ENCODE peak calls at places on chromosome 18, in eight cellular contexts. One of them, this sample, is unnamed.

GRCh38 chr18:2656237-2657042 is 914 bp downstream of the SMCHD1 start:
- DNase-seq in germinal center: peak
- DNase-seq in stimulated activated CD8-positive, alpha-beta memory T cell treated with anti-CD3 and anti-CD28 coated beads, Interleukin-4, amount 100 ng/mL, for 4 hours: no peak
- DNase-seq in stimulated activated effector memory CD8-positive, alpha-beta T cell treated with anti-CD3 and anti-CD28 coated beads, Interleukin-12 subunit alpha, Interleukin-12 subunit beta, amount 100 ng/mL, for 72 hours: peak
- DNase-seq in 8988T: peak
- DNase-seq in amniotic stem cell: no peak
- DNase-seq in A172: peak
- DNase-seq in ovary: peak
- DNase-seq in this sample: peak

GRCh38 chr18:70359071-70359470 is 70.2 kb downstream of the SOCS6 start:
- DNase-seq in stimulated activated effector memory CD8-positive, alpha-beta T cell treated with anti-CD3 and anti-CD28 coated beads, Interleukin-12 subunit alpha, Interleukin-12 subunit beta, amount 100 ng/mL, for 72 hours: no peak
- DNase-seq in stimulated activated CD8-positive, alpha-beta memory T cell treated with anti-CD3 and anti-CD28 coated beads, Interleukin-4, amount 100 ng/mL, for 4 hours: no peak
- DNase-seq in germinal center: no peak
- DNase-seq in ovary: no peak
- DNase-seq in A172: no peak
- DNase-seq in amniotic stem cell: no peak
- DNase-seq in 8988T: no peak
- DNase-seq in this sample: no peak

GRCh38 chr18:74797577-74798151 is 200.0 kb downstream of the ZNF407 start:
- DNase-seq in germinal center: no peak
- DNase-seq in amniotic stem cell: no peak
- DNase-seq in ovary: no peak
- DNase-seq in A172: no peak
- DNase-seq in 8988T: no peak
- DNase-seq in stimulated activated effector memory CD8-positive, alpha-beta T cell treated with anti-CD3 and anti-CD28 coated beads, Interleukin-12 subunit alpha, Interleukin-12 subunit beta, amount 100 ng/mL, for 72 hours: no peak
- DNase-seq in stimulated activated CD8-positive, alpha-beta memory T cell treated with anti-CD3 and anti-CD28 coated beads, Interleukin-4, amount 100 ng/mL, for 4 hours: no peak
- DNase-seq in this sample: no peak

GRCh38 chr18:35071819-35072247 is 30.6 kb downstream of the MAPRE2 start:
- DNase-seq in stimulated activated CD8-positive, alpha-beta memory T cell treated with anti-CD3 and anti-CD28 coated beads, Interleukin-4, amount 100 ng/mL, for 4 hours: no peak
- DNase-seq in 8988T: no peak
- DNase-seq in stimulated activated effector memory CD8-positive, alpha-beta T cell treated with anti-CD3 and anti-CD28 coated beads, Interleukin-12 subunit alpha, Interleukin-12 subunit beta, amount 100 ng/mL, for 72 hours: no peak
- DNase-seq in germinal center: no peak
- DNase-seq in amniotic stem cell: no peak
- DNase-seq in ovary: no peak
- DNase-seq in A172: no peak
- DNase-seq in this sample: no peak

GRCh38 chr18:11783716-11784331 is 67.4 kb upstream of the CHMP1B start:
- DNase-seq in ovary: no peak
- DNase-seq in germinal center: no peak
- DNase-seq in amniotic stem cell: no peak
- DNase-seq in A172: no peak
- DNase-seq in stimulated activated effector memory CD8-positive, alpha-beta T cell treated with anti-CD3 and anti-CD28 coated beads, Interleukin-12 subunit alpha, Interleukin-12 subunit beta, amount 100 ng/mL, for 72 hours: no peak
- DNase-seq in stimulated activated CD8-positive, alpha-beta memory T cell treated with anti-CD3 and anti-CD28 coated beads, Interleukin-4, amount 100 ng/mL, for 4 hours: no peak
- DNase-seq in 8988T: no peak
- DNase-seq in this sample: no peak

GRCh38 chr18:11309172-11309571 is 159.8 kb upstream of the PIEZO2 start:
- DNase-seq in germinal center: no peak
- DNase-seq in stimulated activated effector memory CD8-positive, alpha-beta T cell treated with anti-CD3 and anti-CD28 coated beads, Interleukin-12 subunit alpha, Interleukin-12 subunit beta, amount 100 ng/mL, for 72 hours: no peak
- DNase-seq in ovary: no peak
- DNase-seq in A172: peak
- DNase-seq in stimulated activated CD8-positive, alpha-beta memory T cell treated with anti-CD3 and anti-CD28 coated beads, Interleukin-4, amount 100 ng/mL, for 4 hours: no peak
- DNase-seq in amniotic stem cell: no peak
- DNase-seq in 8988T: no peak
- DNase-seq in this sample: no peak

GRCh38 chr18:24991220-24991575 is 360.8 kb downstream of the ZNF521 start:
- DNase-seq in A172: no peak
- DNase-seq in ovary: no peak
- DNase-seq in germinal center: no peak
- DNase-seq in 8988T: no peak
- DNase-seq in stimulated activated CD8-positive, alpha-beta memory T cell treated with anti-CD3 and anti-CD28 coated beads, Interleukin-4, amount 100 ng/mL, for 4 hours: no peak
- DNase-seq in stimulated activated effector memory CD8-positive, alpha-beta T cell treated with anti-CD3 and anti-CD28 coated beads, Interleukin-12 subunit alpha, Interleukin-12 subunit beta, amount 100 ng/mL, for 72 hours: no peak
- DNase-seq in amniotic stem cell: no peak
- DNase-seq in this sample: no peak

GRCh38 chr18:61572871-61573270 is 239.6 kb downstream of the CDH20 start:
- DNase-seq in ovary: no peak
- DNase-seq in stimulated activated CD8-positive, alpha-beta memory T cell treated with anti-CD3 and anti-CD28 coated beads, Interleukin-4, amount 100 ng/mL, for 4 hours: no peak
- DNase-seq in A172: no peak
- DNase-seq in amniotic stem cell: no peak
- DNase-seq in germinal center: no peak
- DNase-seq in 8988T: no peak
- DNase-seq in stimulated activated effector memory CD8-positive, alpha-beta T cell treated with anti-CD3 and anti-CD28 coated beads, Interleukin-12 subunit alpha, Interleukin-12 subunit beta, amount 100 ng/mL, for 72 hours: no peak
- DNase-seq in this sample: no peak

GRCh38 chr18:46141199-46141598 is 37.0 kb downstream of the HAUS1 start:
- DNase-seq in ovary: no peak
- DNase-seq in stimulated activated effector memory CD8-positive, alpha-beta T cell treated with anti-CD3 and anti-CD28 coated beads, Interleukin-12 subunit alpha, Interleukin-12 subunit beta, amount 100 ng/mL, for 72 hours: no peak
- DNase-seq in stimulated activated CD8-positive, alpha-beta memory T cell treated with anti-CD3 and anti-CD28 coated beads, Interleukin-4, amount 100 ng/mL, for 4 hours: no peak
- DNase-seq in amniotic stem cell: no peak
- DNase-seq in germinal center: no peak
- DNase-seq in A172: no peak
- DNase-seq in 8988T: no peak
- DNase-seq in this sample: no peak

GRCh38 chr18:44680271-44681038 is at the start of gene SETBP1:
- DNase-seq in 8988T: peak
- DNase-seq in germinal center: peak
- DNase-seq in ovary: peak
- DNase-seq in amniotic stem cell: no peak
- DNase-seq in A172: no peak
- DNase-seq in stimulated activated CD8-positive, alpha-beta memory T cell treated with anti-CD3 and anti-CD28 coated beads, Interleukin-4, amount 100 ng/mL, for 4 hours: no peak
- DNase-seq in stimulated activated effector memory CD8-positive, alpha-beta T cell treated with anti-CD3 and anti-CD28 coated beads, Interleukin-12 subunit alpha, Interleukin-12 subunit beta, amount 100 ng/mL, for 72 hours: peak
- DNase-seq in this sample: peak

GRCh38 chr18:69936191-69936558 is 11.5 kb downstream of the CD226 start:
- DNase-seq in A172: no peak
- DNase-seq in germinal center: no peak
- DNase-seq in stimulated activated effector memory CD8-positive, alpha-beta T cell treated with anti-CD3 and anti-CD28 coated beads, Interleukin-12 subunit alpha, Interleukin-12 subunit beta, amount 100 ng/mL, for 72 hours: no peak
- DNase-seq in amniotic stem cell: no peak
- DNase-seq in 8988T: no peak
- DNase-seq in ovary: no peak
- DNase-seq in stimulated activated CD8-positive, alpha-beta memory T cell treated with anti-CD3 and anti-CD28 coated beads, Interleukin-4, amount 100 ng/mL, for 4 hours: no peak
- DNase-seq in this sample: no peak

GRCh38 chr18:76565238-76566173 is 70.5 kb upstream of the ZNF516 start:
- DNase-seq in ovary: peak
- DNase-seq in stimulated activated CD8-positive, alpha-beta memory T cell treated with anti-CD3 and anti-CD28 coated beads, Interleukin-4, amount 100 ng/mL, for 4 hours: no peak
- DNase-seq in stimulated activated effector memory CD8-positive, alpha-beta T cell treated with anti-CD3 and anti-CD28 coated beads, Interleukin-12 subunit alpha, Interleukin-12 subunit beta, amount 100 ng/mL, for 72 hours: no peak
- DNase-seq in 8988T: no peak
- DNase-seq in germinal center: no peak
- DNase-seq in A172: peak
- DNase-seq in amniotic stem cell: peak
- DNase-seq in this sample: peak

GRCh38 chr18:985301-985700 is 80.6 kb downstream of the ADCYAP1 start:
- DNase-seq in stimulated activated CD8-positive, alpha-beta memory T cell treated with anti-CD3 and anti-CD28 coated beads, Interleukin-4, amount 100 ng/mL, for 4 hours: no peak
- DNase-seq in germinal center: no peak
- DNase-seq in 8988T: no peak
- DNase-seq in ovary: no peak
- DNase-seq in amniotic stem cell: no peak
- DNase-seq in A172: no peak
- DNase-seq in stimulated activated effector memory CD8-positive, alpha-beta T cell treated with anti-CD3 and anti-CD28 coated beads, Interleukin-12 subunit alpha, Interleukin-12 subunit beta, amount 100 ng/mL, for 72 hours: no peak
- DNase-seq in this sample: no peak

GRCh38 chr18:68728301-68728700 is 13.4 kb upstream of the TMX3 start:
- DNase-seq in A172: no peak
- DNase-seq in 8988T: no peak
- DNase-seq in germinal center: no peak
- DNase-seq in stimulated activated CD8-positive, alpha-beta memory T cell treated with anti-CD3 and anti-CD28 coated beads, Interleukin-4, amount 100 ng/mL, for 4 hours: no peak
- DNase-seq in ovary: no peak
- DNase-seq in stimulated activated effector memory CD8-positive, alpha-beta T cell treated with anti-CD3 and anti-CD28 coated beads, Interleukin-12 subunit alpha, Interleukin-12 subunit beta, amount 100 ng/mL, for 72 hours: no peak
- DNase-seq in amniotic stem cell: no peak
- DNase-seq in this sample: no peak

GRCh38 chr18:61047794-61048193 is 285.4 kb upstream of the CDH20 start:
- DNase-seq in A172: no peak
- DNase-seq in stimulated activated CD8-positive, alpha-beta memory T cell treated with anti-CD3 and anti-CD28 coated beads, Interleukin-4, amount 100 ng/mL, for 4 hours: no peak
- DNase-seq in 8988T: no peak
- DNase-seq in germinal center: no peak
- DNase-seq in amniotic stem cell: no peak
- DNase-seq in ovary: no peak
- DNase-seq in stimulated activated effector memory CD8-positive, alpha-beta T cell treated with anti-CD3 and anti-CD28 coated beads, Interleukin-12 subunit alpha, Interleukin-12 subunit beta, amount 100 ng/mL, for 72 hours: no peak
- DNase-seq in this sample: no peak

GRCh38 chr18:79718878-79719477 is 39.4 kb downstream of the CTDP1 start:
- DNase-seq in ovary: no peak
- DNase-seq in 8988T: no peak
- DNase-seq in stimulated activated effector memory CD8-positive, alpha-beta T cell treated with anti-CD3 and anti-CD28 coated beads, Interleukin-12 subunit alpha, Interleukin-12 subunit beta, amount 100 ng/mL, for 72 hours: peak
- DNase-seq in amniotic stem cell: no peak
- DNase-seq in stimulated activated CD8-positive, alpha-beta memory T cell treated with anti-CD3 and anti-CD28 coated beads, Interleukin-4, amount 100 ng/mL, for 4 hours: no peak
- DNase-seq in A172: no peak
- DNase-seq in germinal center: no peak
- DNase-seq in this sample: no peak

GRCh38 chr18:8153887-8154583 is 455.2 kb upstream of the RAB12 start:
- DNase-seq in stimulated activated effector memory CD8-positive, alpha-beta T cell treated with anti-CD3 and anti-CD28 coated beads, Interleukin-12 subunit alpha, Interleukin-12 subunit beta, amount 100 ng/mL, for 72 hours: no peak
- DNase-seq in ovary: no peak
- DNase-seq in stimulated activated CD8-positive, alpha-beta memory T cell treated with anti-CD3 and anti-CD28 coated beads, Interleukin-4, amount 100 ng/mL, for 4 hours: no peak
- DNase-seq in 8988T: no peak
- DNase-seq in amniotic stem cell: no peak
- DNase-seq in germinal center: no peak
- DNase-seq in A172: peak
- DNase-seq in this sample: peak

GRCh38 chr18:58388736-58389135 is 240.2 kb downstream of the ALPK2 start:
- DNase-seq in ovary: no peak
- DNase-seq in stimulated activated CD8-positive, alpha-beta memory T cell treated with anti-CD3 and anti-CD28 coated beads, Interleukin-4, amount 100 ng/mL, for 4 hours: no peak
- DNase-seq in A172: no peak
- DNase-seq in germinal center: no peak
- DNase-seq in 8988T: no peak
- DNase-seq in stimulated activated effector memory CD8-positive, alpha-beta T cell treated with anti-CD3 and anti-CD28 coated beads, Interleukin-12 subunit alpha, Interleukin-12 subunit beta, amount 100 ng/mL, for 72 hours: no peak
- DNase-seq in amniotic stem cell: no peak
- DNase-seq in this sample: no peak

GRCh38 chr18:34647251-34647650 is 62.8 kb upstream of the DTNA start:
- DNase-seq in ovary: no peak
- DNase-seq in 8988T: no peak
- DNase-seq in germinal center: peak
- DNase-seq in stimulated activated effector memory CD8-positive, alpha-beta T cell treated with anti-CD3 and anti-CD28 coated beads, Interleukin-12 subunit alpha, Interleukin-12 subunit beta, amount 100 ng/mL, for 72 hours: no peak
- DNase-seq in stimulated activated CD8-positive, alpha-beta memory T cell treated with anti-CD3 and anti-CD28 coated beads, Interleukin-4, amount 100 ng/mL, for 4 hours: no peak
- DNase-seq in amniotic stem cell: no peak
- DNase-seq in A172: peak
- DNase-seq in this sample: no peak

GRCh38 chr18:1914489-1914888 is 656.8 kb downstream of the METTL4 start:
- DNase-seq in germinal center: no peak
- DNase-seq in 8988T: no peak
- DNase-seq in stimulated activated CD8-positive, alpha-beta memory T cell treated with anti-CD3 and anti-CD28 coated beads, Interleukin-4, amount 100 ng/mL, for 4 hours: no peak
- DNase-seq in ovary: no peak
- DNase-seq in amniotic stem cell: no peak
- DNase-seq in stimulated activated effector memory CD8-positive, alpha-beta T cell treated with anti-CD3 and anti-CD28 coated beads, Interleukin-12 subunit alpha, Interleukin-12 subunit beta, amount 100 ng/mL, for 72 hours: no peak
- DNase-seq in A172: no peak
- DNase-seq in this sample: peak

GRCh38 chr18:44849361-44849760 is 168.7 kb downstream of the SETBP1 start:
- DNase-seq in amniotic stem cell: no peak
- DNase-seq in stimulated activated CD8-positive, alpha-beta memory T cell treated with anti-CD3 and anti-CD28 coated beads, Interleukin-4, amount 100 ng/mL, for 4 hours: no peak
- DNase-seq in germinal center: no peak
- DNase-seq in ovary: no peak
- DNase-seq in stimulated activated effector memory CD8-positive, alpha-beta T cell treated with anti-CD3 and anti-CD28 coated beads, Interleukin-12 subunit alpha, Interleukin-12 subunit beta, amount 100 ng/mL, for 72 hours: no peak
- DNase-seq in 8988T: no peak
- DNase-seq in A172: no peak
- DNase-seq in this sample: no peak

GRCh38 chr18:32333781-32334180 is 136.9 kb downstream of the GAREM1 start:
- DNase-seq in stimulated activated effector memory CD8-positive, alpha-beta T cell treated with anti-CD3 and anti-CD28 coated beads, Interleukin-12 subunit alpha, Interleukin-12 subunit beta, amount 100 ng/mL, for 72 hours: no peak
- DNase-seq in germinal center: no peak
- DNase-seq in stimulated activated CD8-positive, alpha-beta memory T cell treated with anti-CD3 and anti-CD28 coated beads, Interleukin-4, amount 100 ng/mL, for 4 hours: no peak
- DNase-seq in amniotic stem cell: no peak
- DNase-seq in A172: no peak
- DNase-seq in 8988T: no peak
- DNase-seq in ovary: no peak
- DNase-seq in this sample: no peak

GRCh38 chr18:2847341-2848144 is 737 bp downstream of the EMILIN2 start:
- DNase-seq in germinal center: peak
- DNase-seq in stimulated activated effector memory CD8-positive, alpha-beta T cell treated with anti-CD3 and anti-CD28 coated beads, Interleukin-12 subunit alpha, Interleukin-12 subunit beta, amount 100 ng/mL, for 72 hours: peak
- DNase-seq in stimulated activated CD8-positive, alpha-beta memory T cell treated with anti-CD3 and anti-CD28 coated beads, Interleukin-4, amount 100 ng/mL, for 4 hours: no peak
- DNase-seq in amniotic stem cell: no peak
- DNase-seq in ovary: peak
- DNase-seq in 8988T: peak
- DNase-seq in A172: no peak
- DNase-seq in this sample: peak

GRCh38 chr18:47772374-47773248 is 157.8 kb downstream of the SMAD2 start:
- DNase-seq in germinal center: peak
- DNase-seq in amniotic stem cell: no peak
- DNase-seq in ovary: no peak
- DNase-seq in stimulated activated effector memory CD8-positive, alpha-beta T cell treated with anti-CD3 and anti-CD28 coated beads, Interleukin-12 subunit alpha, Interleukin-12 subunit beta, amount 100 ng/mL, for 72 hours: peak
- DNase-seq in 8988T: no peak
- DNase-seq in A172: peak
- DNase-seq in stimulated activated CD8-positive, alpha-beta memory T cell treated with anti-CD3 and anti-CD28 coated beads, Interleukin-4, amount 100 ng/mL, for 4 hours: no peak
- DNase-seq in this sample: peak

GRCh38 chr18:2104620-2105462 is 466.5 kb downstream of the METTL4 start:
- DNase-seq in 8988T: peak
- DNase-seq in amniotic stem cell: no peak
- DNase-seq in stimulated activated effector memory CD8-positive, alpha-beta T cell treated with anti-CD3 and anti-CD28 coated beads, Interleukin-12 subunit alpha, Interleukin-12 subunit beta, amount 100 ng/mL, for 72 hours: peak
- DNase-seq in stimulated activated CD8-positive, alpha-beta memory T cell treated with anti-CD3 and anti-CD28 coated beads, Interleukin-4, amount 100 ng/mL, for 4 hours: no peak
- DNase-seq in germinal center: peak
- DNase-seq in A172: peak
- DNase-seq in ovary: peak
- DNase-seq in this sample: peak

GRCh38 chr18:31450409-31450808 is 2.9 kb downstream of the DSG3 start:
- DNase-seq in stimulated activated effector memory CD8-positive, alpha-beta T cell treated with anti-CD3 and anti-CD28 coated beads, Interleukin-12 subunit alpha, Interleukin-12 subunit beta, amount 100 ng/mL, for 72 hours: no peak
- DNase-seq in A172: no peak
- DNase-seq in 8988T: no peak
- DNase-seq in ovary: no peak
- DNase-seq in germinal center: no peak
- DNase-seq in amniotic stem cell: no peak
- DNase-seq in stimulated activated CD8-positive, alpha-beta memory T cell treated with anti-CD3 and anti-CD28 coated beads, Interleukin-4, amount 100 ng/mL, for 4 hours: no peak
- DNase-seq in this sample: no peak

GRCh38 chr18:48974304-48975220 is 23.8 kb upstream of the SMAD7 start:
- DNase-seq in amniotic stem cell: no peak
- DNase-seq in ovary: no peak
- DNase-seq in stimulated activated effector memory CD8-positive, alpha-beta T cell treated with anti-CD3 and anti-CD28 coated beads, Interleukin-12 subunit alpha, Interleukin-12 subunit beta, amount 100 ng/mL, for 72 hours: no peak
- DNase-seq in A172: no peak
- DNase-seq in stimulated activated CD8-positive, alpha-beta memory T cell treated with anti-CD3 and anti-CD28 coated beads, Interleukin-4, amount 100 ng/mL, for 4 hours: no peak
- DNase-seq in germinal center: no peak
- DNase-seq in 8988T: no peak
- DNase-seq in this sample: no peak

This sample was measured in ACHN.